ENCODE peak calls at places on chromosome 7, in six cellular contexts. One of them, this sample, is unnamed.

GRCh38 chr7:4612939-4613841 is 68.9 kb upstream of the FOXK1 start:
- DNase-seq in colonic mucosa: no peak
- DNase-seq in HepG2: no peak
- DNase-seq in PC-3: no peak
- DNase-seq in brain microvascular endothelial cell: peak; percentile 14
- DNase-seq in hepatocyte: no peak
- DNase-seq in this sample: no peak

GRCh38 chr7:8481752-8482446 is 48.5 kb downstream of the NXPH1 start:
- DNase-seq in brain microvascular endothelial cell: no peak
- DNase-seq in PC-3: no peak
- DNase-seq in HepG2: no peak
- DNase-seq in hepatocyte: no peak
- DNase-seq in colonic mucosa: no peak
- DNase-seq in this sample: no peak

GRCh38 chr7:46080595-46081159 is 159.6 kb upstream of the IGFBP3 start:
- DNase-seq in PC-3: peak; percentile 46
- DNase-seq in HepG2: no peak
- DNase-seq in hepatocyte: no peak
- DNase-seq in brain microvascular endothelial cell: no peak
- DNase-seq in colonic mucosa: no peak
- DNase-seq in this sample: peak; percentile 41

GRCh38 chr7:122337011-122337410 is 32.5 kb upstream of the FEZF1 start:
- DNase-seq in hepatocyte: no peak
- DNase-seq in PC-3: no peak
- DNase-seq in brain microvascular endothelial cell: no peak
- DNase-seq in HepG2: no peak
- DNase-seq in colonic mucosa: no peak
- DNase-seq in this sample: no peak

GRCh38 chr7:54109501-54109900 is 432.7 kb upstream of the VSTM2A start:
- DNase-seq in PC-3: no peak
- DNase-seq in brain microvascular endothelial cell: no peak
- DNase-seq in colonic mucosa: no peak
- DNase-seq in HepG2: no peak
- DNase-seq in hepatocyte: no peak
- DNase-seq in this sample: no peak

GRCh38 chr7:55156919-55157318 is 138.1 kb downstream of the EGFR start:
- DNase-seq in hepatocyte: no peak
- DNase-seq in brain microvascular endothelial cell: no peak
- DNase-seq in colonic mucosa: no peak
- DNase-seq in PC-3: no peak
- DNase-seq in HepG2: no peak
- DNase-seq in this sample: no peak

GRCh38 chr7:114104035-114104434 is 185.2 kb upstream of the PPP1R3A start:
- DNase-seq in HepG2: no peak
- DNase-seq in PC-3: no peak
- DNase-seq in colonic mucosa: no peak
- DNase-seq in brain microvascular endothelial cell: peak; percentile 48
- DNase-seq in hepatocyte: no peak
- DNase-seq in this sample: no peak

GRCh38 chr7:18445916-18446520 is 49.5 kb upstream of the HDAC9 start:
- DNase-seq in PC-3: no peak
- DNase-seq in HepG2: no peak
- DNase-seq in brain microvascular endothelial cell: no peak
- DNase-seq in hepatocyte: no peak
- DNase-seq in colonic mucosa: no peak
- DNase-seq in this sample: no peak

GRCh38 chr7:26658698-26659084 is 205.7 kb downstream of the SKAP2 start:
- DNase-seq in HepG2: no peak
- DNase-seq in PC-3: no peak
- DNase-seq in colonic mucosa: no peak
- DNase-seq in brain microvascular endothelial cell: no peak
- DNase-seq in hepatocyte: no peak
- DNase-seq in this sample: no peak

GRCh38 chr7:30238721-30239441 is 45.5 kb upstream of the ZNRF2 start:
- DNase-seq in PC-3: peak; percentile 95
- DNase-seq in colonic mucosa: peak; percentile 64
- DNase-seq in brain microvascular endothelial cell: no peak
- DNase-seq in HepG2: peak; percentile 91
- DNase-seq in hepatocyte: peak; percentile 60
- DNase-seq in this sample: no peak

GRCh38 chr7:153381275-153382119 is 621.9 kb downstream of the ACTR3B start:
- DNase-seq in hepatocyte: peak; percentile 46
- DNase-seq in PC-3: peak; percentile 31
- DNase-seq in brain microvascular endothelial cell: no peak
- DNase-seq in HepG2: peak; percentile 28
- DNase-seq in colonic mucosa: no peak
- DNase-seq in this sample: no peak

GRCh38 chr7:66860767-66861166 is 60.3 kb upstream of the TMEM248 start:
- DNase-seq in PC-3: no peak
- DNase-seq in hepatocyte: no peak
- DNase-seq in HepG2: no peak
- DNase-seq in brain microvascular endothelial cell: no peak
- DNase-seq in colonic mucosa: no peak
- DNase-seq in this sample: no peak

GRCh38 chr7:55423277-55423711 is 58.2 kb downstream of the LANCL2 start:
- DNase-seq in colonic mucosa: no peak
- DNase-seq in hepatocyte: no peak
- DNase-seq in HepG2: no peak
- DNase-seq in PC-3: no peak
- DNase-seq in brain microvascular endothelial cell: peak; percentile 39
- DNase-seq in this sample: no peak

GRCh38 chr7:140669352-140669751 is 3.4 kb upstream of the ADCK2 start:
- DNase-seq in brain microvascular endothelial cell: no peak
- DNase-seq in HepG2: no peak
- DNase-seq in PC-3: no peak
- DNase-seq in colonic mucosa: no peak
- DNase-seq in hepatocyte: no peak
- DNase-seq in this sample: no peak

GRCh38 chr7:26898917-26899316 is 34.5 kb upstream of the SKAP2 start:
- DNase-seq in brain microvascular endothelial cell: no peak
- DNase-seq in HepG2: no peak
- DNase-seq in colonic mucosa: no peak
- DNase-seq in PC-3: no peak
- DNase-seq in hepatocyte: no peak
- DNase-seq in this sample: no peak

GRCh38 chr7:23210502-23210901 is 28.7 kb downstream of the NUP42 start:
- DNase-seq in hepatocyte: no peak
- DNase-seq in HepG2: no peak
- DNase-seq in colonic mucosa: no peak
- DNase-seq in PC-3: no peak
- DNase-seq in brain microvascular endothelial cell: no peak
- DNase-seq in this sample: no peak

GRCh38 chr7:92806496-92806895 is 29.9 kb downstream of the CDK6 start:
- DNase-seq in colonic mucosa: no peak
- DNase-seq in brain microvascular endothelial cell: no peak
- DNase-seq in PC-3: no peak
- DNase-seq in HepG2: no peak
- DNase-seq in hepatocyte: no peak
- DNase-seq in this sample: no peak

GRCh38 chr7:55567495-55568070 is 4.7 kb downstream of the VOPP1 start:
- DNase-seq in HepG2: no peak
- DNase-seq in hepatocyte: no peak
- DNase-seq in colonic mucosa: peak; percentile 18
- DNase-seq in brain microvascular endothelial cell: no peak
- DNase-seq in PC-3: no peak
- DNase-seq in this sample: no peak

GRCh38 chr7:143419880-143420279 is 11.2 kb upstream of the EPHA1 start:
- DNase-seq in hepatocyte: peak; percentile 60
- DNase-seq in colonic mucosa: peak; percentile 78
- DNase-seq in HepG2: no peak
- DNase-seq in PC-3: peak; percentile 41
- DNase-seq in brain microvascular endothelial cell: no peak
- DNase-seq in this sample: no peak

GRCh38 chr7:92815412-92815811 is 21.0 kb downstream of the CDK6 start:
- DNase-seq in HepG2: no peak
- DNase-seq in colonic mucosa: no peak
- DNase-seq in hepatocyte: no peak
- DNase-seq in brain microvascular endothelial cell: no peak
- DNase-seq in PC-3: no peak
- DNase-seq in this sample: no peak

DNA sequence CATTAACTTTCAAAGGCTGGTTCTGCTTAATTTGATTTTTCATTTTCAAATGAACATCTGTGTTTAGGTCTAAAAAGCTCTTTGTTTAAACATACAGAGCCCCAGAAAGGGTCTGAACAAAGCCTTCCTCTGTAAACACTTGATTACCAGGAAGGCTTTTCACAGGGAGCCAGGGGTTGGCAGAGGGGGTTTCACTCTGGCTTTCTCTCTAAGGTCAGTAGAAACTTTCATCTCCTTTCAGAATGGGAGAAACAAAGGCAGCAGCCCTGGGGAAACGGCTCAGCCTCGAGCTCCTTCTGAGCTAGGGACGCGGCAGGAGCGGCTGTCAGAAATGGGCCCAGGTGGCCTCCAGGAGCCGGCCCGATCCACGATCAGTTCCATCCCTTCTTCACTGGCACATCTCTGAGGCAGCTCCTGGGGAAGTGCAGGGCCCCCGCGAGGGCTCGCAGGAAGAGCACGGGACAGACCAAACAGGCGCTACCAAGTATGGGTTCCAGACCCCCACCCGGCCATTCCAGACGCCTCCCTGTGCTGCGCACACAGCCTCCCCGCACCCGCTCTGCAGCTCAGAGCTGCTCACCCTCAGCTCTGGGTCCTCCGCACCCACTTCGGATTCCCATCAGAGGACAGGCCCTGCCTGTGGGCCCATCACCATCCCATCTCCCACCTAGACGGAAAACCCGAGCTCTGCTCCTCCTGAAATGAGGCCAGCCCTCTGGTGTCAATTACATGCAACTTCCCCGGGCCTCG is 124.1 kb downstream of the MAD1L1 start:
- DNase-seq in brain microvascular endothelial cell: no peak
- DNase-seq in PC-3: no peak
- DNase-seq in HepG2: no peak
- DNase-seq in hepatocyte: no peak
- DNase-seq in colonic mucosa: no peak
- DNase-seq in this sample: no peak
- TF ChIP-seq CTCF in brain microvascular endothelial cell: peak; percentile 42
- TF ChIP-seq CTCF in PC-3: no peak
- TF ChIP-seq CTCF in HepG2: no peak
- TF ChIP-seq CTCF in hepatocyte: no peak
- TF ChIP-seq CTCF in colonic mucosa: no peak
- TF ChIP-seq CTCF in this sample: no peak

GRCh38 chr7:64996305-64996704 is 5.5 kb upstream of the ZNF117 start:
- DNase-seq in colonic mucosa: no peak
- DNase-seq in HepG2: no peak
- DNase-seq in hepatocyte: no peak
- DNase-seq in PC-3: no peak
- DNase-seq in brain microvascular endothelial cell: no peak
- DNase-seq in this sample: no peak

GRCh38 chr7:64999165-65000004 is 7.1 kb downstream of the ERV3-1 start:
- DNase-seq in HepG2: peak; percentile 98
- DNase-seq in hepatocyte: peak; percentile 30
- DNase-seq in brain microvascular endothelial cell: peak; percentile 86
- DNase-seq in PC-3: peak; percentile 74
- DNase-seq in colonic mucosa: no peak
- DNase-seq in this sample: no peak

GRCh38 chr7:64998865-64999164 is 7.7 kb downstream of the ERV3-1 start:
- DNase-seq in colonic mucosa: no peak
- DNase-seq in brain microvascular endothelial cell: no peak
- DNase-seq in hepatocyte: no peak
- DNase-seq in PC-3: no peak
- DNase-seq in HepG2: no peak
- DNase-seq in this sample: no peak

GRCh38 chr7:64997164-64997908 is 6.5 kb upstream of the ZNF117 start:
- DNase-seq in brain microvascular endothelial cell: no peak
- DNase-seq in HepG2: no peak
- DNase-seq in PC-3: no peak
- DNase-seq in colonic mucosa: no peak
- DNase-seq in hepatocyte: no peak
- DNase-seq in this sample: no peak

DNA sequence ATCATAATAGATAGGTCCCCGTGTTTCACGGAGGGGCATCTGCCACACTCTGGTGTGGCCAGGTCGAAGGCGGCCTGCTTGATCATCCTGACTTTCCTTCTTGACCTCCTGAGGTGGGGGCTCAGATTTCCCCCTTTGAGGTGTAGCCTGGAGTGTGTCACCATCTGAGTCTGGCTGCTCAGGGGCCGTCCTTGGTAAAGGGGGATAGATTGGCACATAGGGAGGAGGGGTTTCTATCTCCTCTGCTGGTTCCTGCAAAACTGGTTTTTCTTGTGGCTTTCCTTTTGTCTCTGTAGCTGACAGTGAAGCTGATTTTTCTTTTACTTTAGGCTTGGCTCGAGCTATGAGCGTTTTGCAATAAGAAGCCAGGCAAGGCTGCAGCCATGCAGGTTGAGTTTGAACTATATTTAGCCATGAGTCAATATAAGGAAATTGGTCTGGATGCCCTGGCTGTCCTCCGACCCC is 7.1 kb upstream of the ZNF117 start:
- DNase-seq in PC-3: peak; percentile 90
- DNase-seq in colonic mucosa: no peak
- DNase-seq in brain microvascular endothelial cell: peak; percentile 78
- DNase-seq in hepatocyte: no peak
- DNase-seq in HepG2: no peak
- DNase-seq in this sample: no peak
- H3K36me3 ChIP-seq in PC-3: peaks cover 43% of the 10 kb centered on the region
- H3K36me3 ChIP-seq in colonic mucosa: no peaks in the 10 kb centered on the region
- H3K36me3 ChIP-seq in brain microvascular endothelial cell: peaks cover 25% of the 10 kb centered on the region
- H3K36me3 ChIP-seq in hepatocyte: no peaks in the 10 kb centered on the region
- H3K36me3 ChIP-seq in HepG2: no peaks in the 10 kb centered on the region
- H3K36me3 ChIP-seq in this sample: peaks cover 5% of the 10 kb centered on the region

DNA sequence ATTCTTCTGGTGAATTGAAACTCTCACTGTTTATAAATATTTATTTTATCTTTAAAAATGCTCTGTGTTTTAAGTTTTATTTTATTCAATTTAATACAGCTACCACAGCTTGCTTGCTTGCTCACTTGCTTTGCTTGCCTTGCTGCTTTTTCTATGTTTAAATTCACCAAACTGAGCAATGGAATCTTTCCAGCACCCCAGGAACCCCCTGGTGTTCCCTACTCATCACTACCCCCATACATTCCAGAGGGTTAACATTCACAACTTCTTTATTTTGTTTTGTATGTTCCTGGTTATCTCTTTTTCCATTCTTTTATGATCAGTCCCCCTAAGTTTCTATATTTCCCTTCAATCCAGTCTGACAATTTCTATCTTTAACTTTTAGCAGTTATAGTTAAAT is 166.5 kb upstream of the COL1A2 start:
- DNase-seq in colonic mucosa: no peak
- DNase-seq in HepG2: no peak
- DNase-seq in brain microvascular endothelial cell: no peak
- DNase-seq in hepatocyte: no peak
- DNase-seq in PC-3: no peak
- DNase-seq in this sample: no peak
- TF ChIP-seq CTCF in colonic mucosa: no peak
- TF ChIP-seq CTCF in HepG2: no peak
- TF ChIP-seq CTCF in brain microvascular endothelial cell: no peak
- TF ChIP-seq CTCF in hepatocyte: no peak
- TF ChIP-seq CTCF in PC-3: no peak
- TF ChIP-seq CTCF in this sample: no peak

DNA sequence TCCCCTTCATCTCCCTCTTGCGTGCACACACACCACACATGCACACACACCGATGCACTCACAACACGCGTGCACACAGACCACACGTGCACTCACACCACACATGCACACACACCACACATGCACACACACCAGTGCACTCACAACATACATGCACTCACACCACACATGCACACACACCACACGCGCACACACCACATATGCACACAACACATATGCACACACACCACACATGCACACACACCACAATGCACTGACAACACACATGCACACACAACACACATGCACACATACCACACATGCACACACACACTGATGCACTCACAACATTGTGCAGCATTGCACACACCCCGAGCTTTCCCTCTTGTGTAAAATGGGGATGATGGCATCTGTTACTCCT is 68.1 kb downstream of the TRRAP start:
- DNase-seq in PC-3: no peak
- DNase-seq in colonic mucosa: no peak
- DNase-seq in HepG2: no peak
- DNase-seq in brain microvascular endothelial cell: no peak
- DNase-seq in hepatocyte: no peak
- DNase-seq in this sample: no peak
- H3K36me3 ChIP-seq in PC-3: peaks cover 41% of the 10 kb centered on the region
- H3K36me3 ChIP-seq in colonic mucosa: peaks cover 22% of the 10 kb centered on the region
- H3K36me3 ChIP-seq in HepG2: peaks cover 30% of the 10 kb centered on the region
- H3K36me3 ChIP-seq in brain microvascular endothelial cell: peaks cover 68% of the 10 kb centered on the region
- H3K36me3 ChIP-seq in hepatocyte: no peaks in the 10 kb centered on the region
- H3K36me3 ChIP-seq in this sample: peaks cover 26% of the 10 kb centered on the region